ENCODE peak calls at places on chromosomes 3 and 15, in five cellular contexts. E is left lung, U is occipital lobe, P is amygdala, G is pons. Z is an unnamed sample.

GRCh38 chr3:161222662-161223061 is 1.6 kb downstream of the NMD3 start:
- DNase-seq in E (no peak), U (no peak), P (no peak), G (peak), Z (no peak)

GRCh38 chr3:13620776-13621365 is 71.9 kb downstream of the FBLN2 start:
- DNase-seq in E (peak), U (no peak), P (no peak), G (no peak), Z (no peak)

GRCh38 chr3:62557450-62557849 is 184.1 kb upstream of the FEZF2 start:
- DNase-seq in E (no peak), U (no peak), P (no peak), G (no peak), Z (no peak)

GRCh38 chr3:131705558-131706051 is 202.8 kb upstream of the MRPL3 start:
- DNase-seq in E (no peak), U (no peak), P (no peak), G (no peak), Z (no peak)

GRCh38 chr15:32823750-32824149 is 105.9 kb downstream of the GREM1 start:
- DNase-seq in E (no peak), U (no peak), P (no peak), G (no peak), Z (no peak)

GRCh38 chr3:114848087-114848486 is 299.0 kb downstream of the ZBTB20 start:
- DNase-seq in E (no peak), U (peak), P (peak), G (peak), Z (no peak)

GRCh38 chr3:49636883-49637609 is 37.1 kb upstream of the APEH start:
- DNase-seq in E (no peak), U (peak), P (no peak), G (no peak), Z (peak)

GRCh38 chr3:175737646-175738572 is 878.8 kb downstream of the NAALADL2 start:
- DNase-seq in E (peak), U (no peak), P (no peak), G (no peak), Z (no peak)

GRCh38 chr3:158753814-158754213 is 21.6 kb upstream of the RARRES1 start:
- DNase-seq in E (no peak), U (no peak), P (no peak), G (no peak), Z (no peak)

GRCh38 chr3:95613993-95614392 is 1200.4 kb upstream of the EPHA6 start:
- DNase-seq in E (no peak), U (no peak), P (no peak), G (no peak), Z (no peak)

GRCh38 chr3:10775828-10776227 is 40.2 kb upstream of the SLC6A11 start:
- DNase-seq in E (no peak), U (no peak), P (no peak), G (no peak), Z (no peak)

GRCh38 chr3:69913422-69913821 is 86.1 kb upstream of the SAMMSON start:
- DNase-seq in E (no peak), U (no peak), P (no peak), G (no peak), Z (no peak)

GRCh38 chr3:196149922-196150321 is 61.3 kb downstream of the ZDHHC19 start:
- DNase-seq in E (no peak), U (no peak), P (no peak), G (no peak), Z (no peak)

GRCh38 chr3:171175840-171176239 is 149.3 kb upstream of the SLC2A2 start:
- DNase-seq in E (no peak), U (no peak), P (no peak), G (no peak), Z (no peak)

GRCh38 chr15:40981186-40981585 is 27.9 kb downstream of the CHAC1 start:
- DNase-seq in E (no peak), U (no peak), P (no peak), G (no peak), Z (no peak)

GRCh38 chr15:41836072-41836471 is 2.6 kb upstream of the PLA2G4B start:
- DNase-seq in E (no peak), U (no peak), P (no peak), G (no peak), Z (no peak)

GRCh38 chr3:104102386-104102785 is 1264.3 kb upstream of the ALCAM start:
- DNase-seq in E (no peak), U (no peak), P (no peak), G (peak), Z (no peak)

Z was measured in activated CD4-positive, alpha-beta memory T cell treated with anti-CD3 and anti-CD28 coated beads for 36 hours.